ENCODE peak calls at places on chromosomes 12 and 14, in five cellular contexts. One of them, this sample, is unnamed.
A peak's percentile ranks its signal among the peaks of the same experiment; 100 is the strongest.

GRCh38 chr14:105085766-105086165 is 20.5 kb upstream of the GPR132 start:
- DNase-seq in stomach: peak; percentile 17
- DNase-seq in A549: no peak
- DNase-seq in right lobe of liver: no peak
- DNase-seq in body of pancreas: no peak
- DNase-seq in this sample: peak; percentile 12

GRCh38 chr12:20588057-20588456 is 107.1 kb upstream of the SLCO1C1 start:
- DNase-seq in stomach: no peak
- DNase-seq in A549: no peak
- DNase-seq in right lobe of liver: no peak
- DNase-seq in body of pancreas: no peak
- DNase-seq in this sample: no peak

GRCh38 chr14:91903070-91903469 is 35.7 kb upstream of the TC2N start:
- DNase-seq in stomach: no peak
- DNase-seq in A549: no peak
- DNase-seq in right lobe of liver: no peak
- DNase-seq in body of pancreas: no peak
- DNase-seq in this sample: no peak

GRCh38 chr12:21989819-21990412 is 48.7 kb upstream of the ABCC9 start:
- DNase-seq in stomach: no peak
- DNase-seq in A549: peak; percentile 39
- DNase-seq in right lobe of liver: no peak
- DNase-seq in body of pancreas: no peak
- DNase-seq in this sample: no peak

GRCh38 chr14:71856199-71856919 is 75.9 kb upstream of the RGS6 start:
- DNase-seq in stomach: no peak
- DNase-seq in A549: no peak
- DNase-seq in right lobe of liver: no peak
- DNase-seq in body of pancreas: no peak
- DNase-seq in this sample: no peak

GRCh38 chr14:71686677-71687076 is 245.6 kb upstream of the RGS6 start:
- DNase-seq in stomach: no peak
- DNase-seq in A549: no peak
- DNase-seq in right lobe of liver: no peak
- DNase-seq in body of pancreas: no peak
- DNase-seq in this sample: no peak

GRCh38 chr14:22865424-22866215 is 5.9 kb upstream of the LRP10 start:
- DNase-seq in stomach: no peak
- DNase-seq in A549: no peak
- DNase-seq in right lobe of liver: no peak
- DNase-seq in body of pancreas: no peak
- DNase-seq in this sample: no peak

GRCh38 chr14:101354726-101355125 is 206.6 kb upstream of the DIO3 start:
- DNase-seq in stomach: peak; percentile 13
- DNase-seq in A549: no peak
- DNase-seq in right lobe of liver: no peak
- DNase-seq in body of pancreas: no peak
- DNase-seq in this sample: no peak

GRCh38 chr12:13198921-13199320 is 2.4 kb downstream of the EMP1 start:
- DNase-seq in stomach: no peak
- DNase-seq in A549: no peak
- DNase-seq in right lobe of liver: no peak
- DNase-seq in body of pancreas: no peak
- DNase-seq in this sample: no peak

GRCh38 chr12:89566615-89567014 is 40.8 kb upstream of the POC1B start:
- DNase-seq in stomach: no peak
- DNase-seq in A549: no peak
- DNase-seq in right lobe of liver: no peak
- DNase-seq in body of pancreas: no peak
- DNase-seq in this sample: no peak

GRCh38 chr12:18819471-18819870 is 81.6 kb downstream of the CAPZA3 start:
- DNase-seq in stomach: no peak
- DNase-seq in A549: no peak
- DNase-seq in right lobe of liver: no peak
- DNase-seq in body of pancreas: no peak
- DNase-seq in this sample: no peak

GRCh38 chr14:90717916-90718315 is 98.3 kb downstream of the TTC7B start:
- DNase-seq in stomach: no peak
- DNase-seq in A549: no peak
- DNase-seq in right lobe of liver: no peak
- DNase-seq in body of pancreas: no peak
- DNase-seq in this sample: no peak

GRCh38 chr12:41903014-41903702 is 241.5 kb downstream of the GXYLT1 start:
- DNase-seq in stomach: no peak
- DNase-seq in A549: no peak
- DNase-seq in right lobe of liver: no peak
- DNase-seq in body of pancreas: no peak
- DNase-seq in this sample: no peak

GRCh38 chr12:94172031-94172430 is 23.7 kb downstream of the PLXNC1 start:
- DNase-seq in stomach: no peak
- DNase-seq in A549: no peak
- DNase-seq in right lobe of liver: no peak
- DNase-seq in body of pancreas: no peak
- DNase-seq in this sample: no peak

GRCh38 chr14:55102141-55102547 is 26.9 kb upstream of the LGALS3 start:
- DNase-seq in stomach: peak; percentile 83
- DNase-seq in A549: peak; percentile 84
- DNase-seq in right lobe of liver: peak; percentile 79
- DNase-seq in body of pancreas: peak; percentile 89
- DNase-seq in this sample: peak; percentile 83

GRCh38 chr12:69290545-69291277 is 51.3 kb downstream of the CPSF6 start:
- DNase-seq in stomach: peak; percentile 90
- DNase-seq in A549: peak; percentile 90
- DNase-seq in right lobe of liver: peak; percentile 74
- DNase-seq in body of pancreas: peak; percentile 87
- DNase-seq in this sample: peak; percentile 72

GRCh38 chr12:25501565-25501964 is 51.5 kb downstream of the LMNTD1 start:
- DNase-seq in stomach: no peak
- DNase-seq in A549: no peak
- DNase-seq in right lobe of liver: no peak
- DNase-seq in body of pancreas: no peak
- DNase-seq in this sample: no peak

GRCh38 chr12:48873096-48873495 is 7.4 kb upstream of the RND1 start:
- DNase-seq in stomach: no peak
- DNase-seq in A549: no peak
- DNase-seq in right lobe of liver: no peak
- DNase-seq in body of pancreas: no peak
- DNase-seq in this sample: no peak

GRCh38 chr12:84492381-84492883 is 420.2 kb downstream of the SLC6A15 start:
- DNase-seq in stomach: no peak
- DNase-seq in A549: no peak
- DNase-seq in right lobe of liver: no peak
- DNase-seq in body of pancreas: no peak
- DNase-seq in this sample: no peak

GRCh38 chr14:50018236-50019210 is 97.8 kb downstream of the VCPKMT start:
- DNase-seq in stomach: peak; percentile 73
- DNase-seq in A549: peak; percentile 41
- DNase-seq in right lobe of liver: peak; percentile 62
- DNase-seq in body of pancreas: peak; percentile 66
- DNase-seq in this sample: no peak

GRCh38 chr12:76346798-76347420 is 1.3 kb downstream of the BBS10 start:
- DNase-seq in stomach: no peak
- DNase-seq in A549: peak; percentile 54
- DNase-seq in right lobe of liver: no peak
- DNase-seq in body of pancreas: no peak
- DNase-seq in this sample: no peak

GRCh38 chr14:54881761-54882401 is 20.7 kb downstream of the GCH1 start:
- DNase-seq in stomach: no peak
- DNase-seq in A549: no peak
- DNase-seq in right lobe of liver: no peak
- DNase-seq in body of pancreas: no peak
- DNase-seq in this sample: peak; percentile 30

GRCh38 chr12:126936181-126936851 is 1330.7 kb upstream of the TMEM132C start:
- DNase-seq in stomach: no peak
- DNase-seq in A549: peak; percentile 39
- DNase-seq in right lobe of liver: peak; percentile 78
- DNase-seq in body of pancreas: peak; percentile 85
- DNase-seq in this sample: no peak

GRCh38 chr12:20368653-20369163 is 371 bp downstream of the PDE3A start:
- DNase-seq in stomach: no peak
- DNase-seq in A549: peak; percentile 40
- DNase-seq in right lobe of liver: peak; percentile 16
- DNase-seq in body of pancreas: peak; percentile 12
- DNase-seq in this sample: peak; percentile 49

GRCh38 chr14:70808402-70809237 is 693 bp downstream of the MAP3K9 start:
- DNase-seq in stomach: peak; percentile 39
- DNase-seq in A549: peak; percentile 59
- DNase-seq in right lobe of liver: peak; percentile 42
- DNase-seq in body of pancreas: peak; percentile 38
- DNase-seq in this sample: peak; percentile 71

GRCh38 chr14:102655154-102655553 is 62.7 kb downstream of the RCOR1 start:
- DNase-seq in stomach: no peak
- DNase-seq in A549: peak; percentile 51
- DNase-seq in right lobe of liver: no peak
- DNase-seq in body of pancreas: no peak
- DNase-seq in this sample: no peak

GRCh38 chr14:55052259-55052930 is 948 bp downstream of the MAPK1IP1L start:
- DNase-seq in stomach: no peak
- DNase-seq in A549: no peak
- DNase-seq in right lobe of liver: no peak
- DNase-seq in body of pancreas: no peak
- DNase-seq in this sample: no peak

GRCh38 chr12:49121047-49121696 is 10.0 kb downstream of the TUBA1B start:
- DNase-seq in stomach: peak; percentile 45
- DNase-seq in A549: peak; percentile 91
- DNase-seq in right lobe of liver: peak; percentile 29
- DNase-seq in body of pancreas: peak; percentile 59
- DNase-seq in this sample: no peak

GRCh38 chr12:127613056-127613455 is 653.9 kb upstream of the TMEM132C start:
- DNase-seq in stomach: peak; percentile 67
- DNase-seq in A549: no peak
- DNase-seq in right lobe of liver: peak; percentile 31
- DNase-seq in body of pancreas: peak; percentile 48
- DNase-seq in this sample: no peak

GRCh38 chr12:51954465-51955361 is 3.2 kb downstream of the ACVR1B start:
- DNase-seq in stomach: peak; percentile 44
- DNase-seq in A549: peak; percentile 38
- DNase-seq in right lobe of liver: no peak
- DNase-seq in body of pancreas: peak; percentile 68
- DNase-seq in this sample: peak; percentile 62

GRCh38 chr12:108826115-108826806 is 31.1 kb downstream of the SSH1 start:
- DNase-seq in stomach: no peak
- DNase-seq in A549: no peak
- DNase-seq in right lobe of liver: peak; percentile 67
- DNase-seq in body of pancreas: peak; percentile 31
- DNase-seq in this sample: peak; percentile 53

GRCh38 chr14:41146391-41146790 is 460.3 kb upstream of the LRFN5 start:
- DNase-seq in stomach: no peak
- DNase-seq in A549: no peak
- DNase-seq in right lobe of liver: no peak
- DNase-seq in body of pancreas: no peak
- DNase-seq in this sample: no peak

GRCh38 chr12:14828896-14829295 is 14.4 kb downstream of the ART4 start:
- DNase-seq in stomach: no peak
- DNase-seq in A549: peak; percentile 45
- DNase-seq in right lobe of liver: no peak
- DNase-seq in body of pancreas: no peak
- DNase-seq in this sample: no peak

GRCh38 chr12:6460751-6461371 is 9.0 kb downstream of the TAPBPL start:
- DNase-seq in stomach: no peak
- DNase-seq in A549: no peak
- DNase-seq in right lobe of liver: no peak
- DNase-seq in body of pancreas: no peak
- DNase-seq in this sample: no peak
- H3K27ac ChIP-seq in stomach: no peak overlapping the region
- H3K27ac ChIP-seq in A549: no peak overlapping the region
- H3K27ac ChIP-seq in right lobe of liver: peak overlapping the region; percentile 43
- H3K27ac ChIP-seq in body of pancreas: peak overlapping the region; percentile 59
- H3K27ac ChIP-seq in this sample: peak overlapping the region; percentile 71

DNA sequence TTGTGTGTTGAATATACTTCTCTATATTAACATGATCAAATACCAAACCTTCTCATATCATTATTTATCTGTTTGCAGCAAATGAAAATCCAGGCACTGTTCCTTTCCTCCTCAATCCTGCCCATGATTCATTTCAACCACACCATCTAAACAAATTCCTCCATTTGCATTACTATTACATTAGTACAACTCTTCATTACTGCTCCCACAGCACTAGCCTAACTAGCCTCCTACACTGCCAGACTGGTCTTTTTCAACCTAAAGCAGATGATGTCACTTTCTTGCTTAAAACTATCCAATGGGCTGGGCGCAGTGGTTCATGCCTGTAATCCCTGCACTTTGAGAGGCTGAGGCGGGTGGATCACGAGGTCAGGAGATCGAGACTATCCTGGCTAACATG is 117.3 kb upstream of the MYF6 start:
- DNase-seq in stomach: no peak
- DNase-seq in A549: no peak
- DNase-seq in right lobe of liver: no peak
- DNase-seq in body of pancreas: no peak
- DNase-seq in this sample: no peak
- TF ChIP-seq POLR2A in stomach: no peak
- TF ChIP-seq POLR2A in A549: no peak
- TF ChIP-seq POLR2A in right lobe of liver: no peak
- TF ChIP-seq POLR2A in body of pancreas: no peak
- TF ChIP-seq POLR2A in this sample: no peak

GRCh38 chr12:63151061-63151897 is at the start of gene AVPR1A:
- DNase-seq in stomach: no peak
- DNase-seq in A549: peak; percentile 6
- DNase-seq in right lobe of liver: no peak
- DNase-seq in body of pancreas: peak; percentile 14
- DNase-seq in this sample: no peak

GRCh38 chr12:63149884-63150254 is 1.1 kb downstream of the AVPR1A start:
- DNase-seq in stomach: no peak
- DNase-seq in A549: no peak
- DNase-seq in right lobe of liver: peak; percentile 39
- DNase-seq in body of pancreas: peak; percentile 9
- DNase-seq in this sample: peak; percentile 25

GRCh38 chr12:63154560-63154959 is 3.6 kb upstream of the AVPR1A start:
- DNase-seq in stomach: no peak
- DNase-seq in A549: no peak
- DNase-seq in right lobe of liver: no peak
- DNase-seq in body of pancreas: no peak
- DNase-seq in this sample: no peak

GRCh38 chr12:63150255-63151060 is 543 bp downstream of the AVPR1A start:
- DNase-seq in stomach: no peak
- DNase-seq in A549: peak; percentile 10
- DNase-seq in right lobe of liver: peak; percentile 59
- DNase-seq in body of pancreas: peak; percentile 27
- DNase-seq in this sample: no peak

GRCh38 chr12:63151898-63152700 is 1.1 kb upstream of the AVPR1A start:
- DNase-seq in stomach: no peak
- DNase-seq in A549: peak; percentile 64
- DNase-seq in right lobe of liver: peak; percentile 30
- DNase-seq in body of pancreas: peak; percentile 30
- DNase-seq in this sample: no peak
- H3K4me3 ChIP-seq in stomach: peak overlapping the region; percentile 37
- H3K4me3 ChIP-seq in A549: peak overlapping the region; percentile 49
- H3K4me3 ChIP-seq in right lobe of liver: peak overlapping the region; percentile 60
- H3K4me3 ChIP-seq in body of pancreas: no peak overlapping the region
- H3K4me3 ChIP-seq in this sample: no peak overlapping the region

DNA sequence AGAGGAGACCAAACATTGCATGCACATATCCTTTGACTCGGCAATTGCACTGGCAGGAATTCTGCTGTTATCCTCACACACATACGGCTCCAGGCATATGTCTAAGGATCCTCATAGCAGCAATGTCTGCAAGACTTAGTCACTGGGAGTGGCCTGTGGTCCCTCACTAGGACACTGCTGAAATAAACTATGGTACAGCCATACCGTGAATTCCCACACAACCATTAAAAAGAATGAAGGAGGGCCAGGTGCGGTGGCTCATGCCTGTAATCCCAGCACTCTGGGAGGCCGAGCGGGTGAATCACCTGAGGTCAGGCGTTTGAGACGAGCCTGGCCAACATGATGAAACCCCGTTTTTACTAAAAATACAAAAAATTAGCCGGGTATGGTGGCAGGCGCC is 105.1 kb downstream of the ZFP36L1 start:
- DNase-seq in stomach: no peak
- DNase-seq in A549: peak; percentile 80
- DNase-seq in right lobe of liver: no peak
- DNase-seq in body of pancreas: no peak
- DNase-seq in this sample: no peak
- H3K27ac ChIP-seq in stomach: no peak overlapping the region
- H3K27ac ChIP-seq in A549: peak overlapping the region; percentile 94
- H3K27ac ChIP-seq in right lobe of liver: no peak overlapping the region
- H3K27ac ChIP-seq in body of pancreas: no peak overlapping the region
- H3K27ac ChIP-seq in this sample: no peak overlapping the region

This sample was measured in Peyer's patch.